ENCODE peak calls at places on chromosomes 1 and 21, in five cellular contexts. R is HepG2, Q is GM12878, G is K562, W is H1. F is an unnamed sample.

GRCh38 chr1:5423109-5423508 is 569.1 kb downstream of the NPHP4 start:
- DNase-seq in G (no peak), W (no peak), Q (no peak), R (no peak), F (no peak)

GRCh38 chr1:161019767-161020572 is 982 bp downstream of the F11R start:
- DNase-seq in Q (no peak), R (no peak), G (peak), W (no peak), F (peak)

GRCh38 chr21:33189237-33189636 is 40.5 kb upstream of the IFNAR2 start:
- DNase-seq in Q (no peak), W (no peak), G (no peak), R (no peak), F (no peak)

GRCh38 chr1:30920827-30921226 is 12.3 kb upstream of the SDC3 start:
- DNase-seq in W (no peak), Q (no peak), G (no peak), R (no peak), F (no peak)

GRCh38 chr1:29389533-29390041 is 153.3 kb downstream of the PTPRU start:
- DNase-seq in Q (no peak), R (no peak), G (no peak), W (peak), F (no peak)

GRCh38 chr1:62401034-62401433 is 35.8 kb upstream of the USP1 start:
- DNase-seq in G (no peak), W (no peak), R (no peak), Q (no peak), F (no peak)

GRCh38 chr1:37076168-37076567 is 41.9 kb upstream of the GRIK3 start:
- DNase-seq in G (no peak), W (no peak), Q (no peak), R (no peak), F (no peak)

GRCh38 chr1:89483010-89483756 is 41.4 kb upstream of the LRRC8B start:
- DNase-seq in G (peak), W (peak), R (peak), Q (peak), F (peak)

GRCh38 chr1:179146916-179147315 is 65.0 kb downstream of the TOR3A start:
- DNase-seq in Q (no peak), R (no peak), G (no peak), W (no peak), F (no peak)

GRCh38 chr1:40884055-40884795 is 22.1 kb upstream of the CITED4 start:
- DNase-seq in Q (no peak), R (no peak), W (peak), G (no peak), F (no peak)

GRCh38 chr1:170461762-170462384 is 70.1 kb upstream of the GORAB start:
- DNase-seq in Q (no peak), W (no peak), G (no peak), R (no peak), F (no peak)

GRCh38 chr1:7317888-7318287 is 453.2 kb upstream of the VAMP3 start:
- DNase-seq in Q (no peak), R (no peak), G (no peak), W (no peak), F (no peak)

GRCh38 chr1:27098447-27099153 is 56.3 kb downstream of the SLC9A1 start:
- DNase-seq in W (no peak), R (peak), Q (no peak), G (no peak), F (no peak)

GRCh38 chr1:225896937-225897549 is 8.1 kb upstream of the LEFTY1 start:
- DNase-seq in R (peak), Q (peak), G (no peak), W (no peak), F (peak)

GRCh38 chr1:150563340-150564038 is 14.3 kb downstream of the ADAMTSL4 start:
- DNase-seq in Q (peak), R (no peak), W (no peak), G (peak), F (peak)

GRCh38 chr1:208041505-208041904 is 130.6 kb upstream of the CD34 start:
- DNase-seq in Q (no peak), W (no peak), R (no peak), G (peak), F (no peak)

GRCh38 chr1:16248603-16249534 is 11.9 kb upstream of the CPLANE2 start:
- DNase-seq in R (no peak), G (peak), W (no peak), Q (peak), F (no peak)

GRCh38 chr21:28220670-28221069 is 772.0 kb downstream of the LTN1 start:
- DNase-seq in G (no peak), Q (no peak), R (no peak), W (no peak), F (no peak)

GRCh38 chr1:27045973-27046558 is 33.4 kb upstream of the TENT5B start:
- DNase-seq in R (peak), W (peak), G (peak), Q (no peak), F (peak)

GRCh38 chr1:50109647-50110075 is 941 bp downstream of the ELAVL4 start:
- DNase-seq in R (no peak), Q (no peak), G (no peak), W (no peak), F (no peak)

DNA sequence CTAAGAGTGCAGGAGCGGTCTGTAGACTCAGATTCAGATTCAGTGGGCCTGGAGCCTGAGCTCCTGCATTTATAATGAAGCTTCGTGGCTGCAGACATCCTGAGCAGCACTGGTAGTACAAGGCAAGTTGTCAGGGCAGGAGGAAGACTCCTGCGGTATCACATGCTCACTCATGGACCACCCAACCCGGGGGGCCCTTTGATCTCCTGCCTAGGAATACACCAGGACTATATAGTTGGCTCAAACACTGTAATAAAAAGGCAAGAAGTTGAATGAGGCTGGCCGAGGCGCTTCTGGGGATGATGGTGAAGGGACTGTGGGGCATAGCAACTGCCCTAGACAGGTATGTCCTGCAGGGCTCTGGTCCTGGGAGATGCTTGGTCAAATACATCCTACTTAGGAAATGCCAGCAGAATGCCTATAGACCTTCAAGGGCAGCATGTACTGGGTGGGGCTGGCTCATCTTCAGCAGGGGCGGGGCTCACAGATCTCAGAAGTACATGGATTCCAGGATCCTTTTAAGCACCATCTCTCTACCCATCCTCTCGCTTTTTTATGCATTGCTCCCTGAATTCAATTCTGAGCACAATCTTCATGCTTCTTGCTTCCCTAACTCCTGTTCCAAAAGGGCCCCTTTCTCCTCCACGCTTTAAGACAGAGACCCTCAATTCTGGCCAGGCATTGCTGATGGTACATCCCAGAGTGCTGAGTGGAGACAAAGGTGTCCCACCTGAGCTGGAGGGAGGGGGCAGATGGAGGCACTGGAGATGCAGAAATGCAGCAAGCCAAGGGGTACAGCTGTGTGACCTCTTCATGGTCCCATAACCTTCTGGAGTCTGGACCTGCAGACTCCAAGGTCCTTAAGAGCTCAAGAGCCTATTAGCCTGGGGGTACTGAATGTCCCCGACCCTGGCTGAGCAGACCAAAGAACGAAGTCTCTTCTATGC is 2.1 kb upstream of the RAP1GAP start:
- DNase-seq in G (no peak), W (no peak), R (no peak), Q (no peak), F (no peak)
- TF ChIP-seq JUND in G (no peak), W (no peak), R (no peak), Q (no peak), F (no peak)

DNA sequence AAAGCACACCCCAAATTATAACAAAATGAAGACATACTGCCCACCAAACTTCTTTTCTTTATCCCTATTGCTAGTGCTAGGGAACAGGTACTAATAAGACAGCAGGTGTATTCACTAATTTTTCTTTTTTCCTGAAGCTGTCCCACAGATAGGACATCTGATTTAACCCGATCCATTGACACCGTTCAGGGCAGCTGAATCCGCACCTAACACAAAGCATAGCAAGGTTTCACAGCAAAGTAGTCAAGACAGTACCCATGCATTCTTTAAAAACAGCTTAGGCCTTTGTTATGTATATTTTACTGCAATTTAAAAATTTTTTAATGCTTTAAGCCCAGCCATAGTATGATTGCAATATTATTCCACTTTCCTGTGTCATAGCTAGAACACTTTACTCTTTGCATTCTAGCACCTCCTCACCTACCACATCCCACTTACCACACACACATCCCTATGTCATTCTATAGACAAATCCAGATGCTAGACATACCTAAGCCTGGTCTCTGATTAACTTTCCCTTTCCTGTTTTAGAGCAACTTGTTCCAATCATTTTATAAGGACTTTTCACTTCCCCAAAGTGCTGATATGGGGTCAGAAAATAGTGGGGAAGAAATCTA is 40.4 kb downstream of the GATAD2B start:
- DNase-seq in R (no peak), W (no peak), G (no peak), Q (no peak), F (no peak)
- TF ChIP-seq JUND in R (no peak), W (no peak), G (no peak), Q (no peak), F (no peak)

DNA sequence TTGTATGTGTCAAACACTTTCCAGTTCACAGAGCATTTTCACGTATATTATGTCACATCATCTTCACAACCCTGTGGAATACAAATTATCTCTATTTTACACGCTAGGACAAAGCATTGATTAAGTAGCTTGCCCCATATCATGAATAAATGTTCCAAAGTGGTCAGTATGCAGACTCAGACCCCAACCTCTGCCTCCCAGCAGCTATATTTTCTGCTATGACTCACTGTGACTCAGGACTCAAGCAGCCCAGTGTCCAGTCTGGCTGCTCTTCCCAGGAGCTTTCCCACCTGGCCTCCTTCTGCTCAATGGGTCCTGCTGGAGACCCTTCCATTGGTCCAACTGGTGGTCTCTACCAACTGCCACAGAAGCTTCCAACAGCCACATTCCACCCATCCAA is 56.0 kb upstream of the RAP1A start:
- DNase-seq in R (no peak), Q (no peak), W (no peak), G (peak), F (no peak)
- TF ChIP-seq JUND in R (no peak), Q (no peak), W (no peak), G (peak), F (no peak)

GRCh38 chr21:35990609-35991008 is 69.7 kb downstream of the SETD4 start:
- DNase-seq in G (no peak), Q (no peak), W (no peak), R (no peak), F (no peak)

GRCh38 chr21:35987475-35987874 is 72.9 kb downstream of the SETD4 start:
- DNase-seq in Q (no peak), G (no peak), W (no peak), R (no peak), F (no peak)

GRCh38 chr21:35991131-35991530 is 69.2 kb downstream of the SETD4 start:
- DNase-seq in R (peak), W (no peak), Q (no peak), G (no peak), F (no peak)

GRCh38 chr21:35989185-35989735 is 71.1 kb downstream of the SETD4 start:
- DNase-seq in G (no peak), Q (no peak), W (no peak), R (no peak), F (no peak)

DNA sequence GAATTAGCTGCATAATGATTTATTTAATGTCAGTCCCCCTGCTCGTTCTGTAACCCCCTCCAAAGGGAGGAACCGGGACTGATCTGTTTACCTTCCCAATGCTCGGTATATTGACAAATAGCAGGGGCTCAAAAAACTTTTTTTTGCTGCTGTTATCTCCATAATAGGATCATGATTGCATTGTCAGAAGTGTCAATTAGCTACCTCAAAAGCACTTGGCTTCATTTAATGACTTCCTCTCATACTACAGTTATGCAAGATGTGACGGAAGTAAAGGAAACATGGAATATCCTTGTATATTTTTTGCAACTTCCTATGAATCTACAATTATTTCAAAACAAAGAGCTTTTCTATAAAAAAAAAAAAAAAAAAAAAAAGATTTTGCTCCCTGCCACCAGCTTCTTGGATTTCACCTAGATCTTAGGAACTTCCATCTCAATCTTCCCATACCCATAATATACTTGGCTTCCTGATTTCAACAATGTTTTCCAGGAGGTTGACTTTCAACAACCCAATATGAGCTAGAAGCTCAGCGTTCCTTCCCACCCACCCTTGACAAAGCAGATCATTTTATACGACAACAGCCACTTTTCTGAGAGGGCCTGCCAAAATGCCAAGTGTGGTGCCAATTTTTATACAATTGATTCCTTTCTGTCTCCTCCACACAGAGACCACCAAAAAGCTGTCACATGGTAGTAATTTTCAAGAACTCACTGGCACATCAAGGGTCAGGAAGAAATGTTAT is 71.8 kb downstream of the SETD4 start:
- DNase-seq in Q (no peak), R (no peak), W (no peak), G (no peak), F (no peak)
- TF ChIP-seq JUND in Q (no peak), R (no peak), W (no peak), G (no peak), F (no peak)